ENCODE peak calls at places on chromosome 15, in five cellular contexts. H is GM03348, B is sigmoid colon, S is tibial artery, I is NCI-H2107. M is an unnamed sample.

GRCh38 chr15:30962079-30962478 is 29.3 kb downstream of the MTMR10 start:
- DNase-seq in H (no peak), B (no peak), S (no peak), I (no peak), M (peak)

GRCh38 chr15:71747128-71748083 is 62.9 kb upstream of the NR2E3 start:
- DNase-seq in H (peak), B (no peak), S (no peak), I (no peak), M (no peak)

GRCh38 chr15:80989110-80989517 is 505 bp downstream of the MESD start:
- DNase-seq in H (no peak), B (no peak), S (no peak), I (no peak), M (no peak)

GRCh38 chr15:45105586-45105985 is 8.4 kb downstream of the DUOX2 start:
- DNase-seq in H (no peak), B (peak), S (no peak), I (no peak), M (no peak)

GRCh38 chr15:46080018-46080417 is 445.2 kb downstream of the SQOR start:
- DNase-seq in H (no peak), B (no peak), S (no peak), I (no peak), M (no peak)

GRCh38 chr15:65038428-65038827 is 6.8 kb upstream of the SLC51B start:
- DNase-seq in H (no peak), B (no peak), S (no peak), I (no peak), M (no peak)

GRCh38 chr15:98452238-98452637 is 196.1 kb upstream of the IGF1R start:
- DNase-seq in H (no peak), B (no peak), S (no peak), I (no peak), M (no peak)

GRCh38 chr15:88987590-88987950 is 74.4 kb upstream of the MFGE8 start:
- DNase-seq in H (no peak), B (no peak), S (no peak), I (no peak), M (no peak)

GRCh38 chr15:91043190-91043874 is 20.9 kb upstream of the VPS33B start:
- DNase-seq in H (no peak), B (no peak), S (no peak), I (no peak), M (no peak)

GRCh38 chr15:56758770-56759449 is 25.6 kb upstream of the ZNF280D start:
- DNase-seq in H (peak), B (no peak), S (no peak), I (no peak), M (no peak)

GRCh38 chr15:37981781-37982180 is 47.3 kb downstream of the TMCO5A start:
- DNase-seq in H (peak), B (no peak), S (no peak), I (no peak), M (peak)

GRCh38 chr15:22930782-22931484 is 49.2 kb downstream of the CYFIP1 start:
- DNase-seq in H (no peak), B (no peak), S (peak), I (no peak), M (no peak)

GRCh38 chr15:77144028-77144427 is 73.1 kb upstream of the TSPAN3 start:
- DNase-seq in H (peak), B (no peak), S (no peak), I (no peak), M (no peak)

GRCh38 chr15:58229297-58229768 is 91.2 kb downstream of the AQP9 start:
- DNase-seq in H (peak), B (no peak), S (no peak), I (no peak), M (no peak)

GRCh38 chr15:90955911-90956310 is 1.2 kb downstream of the RCCD1 start:
- DNase-seq in H (no peak), B (no peak), S (no peak), I (no peak), M (no peak)

GRCh38 chr15:75925440-75925839 is 21.8 kb downstream of the FBXO22 start:
- DNase-seq in H (no peak), B (no peak), S (no peak), I (no peak), M (no peak)

GRCh38 chr15:43881944-43882343 is 55.1 kb downstream of the WDR76 start:
- DNase-seq in H (no peak), B (no peak), S (no peak), I (no peak), M (no peak)

GRCh38 chr15:59371458-59372351 is 966 bp downstream of the MYO1E start:
- DNase-seq in H (peak), B (peak), S (peak), I (no peak), M (no peak)

GRCh38 chr15:39969871-39970270 is 36.0 kb downstream of the EIF2AK4 start:
- DNase-seq in H (peak), B (peak), S (peak), I (no peak), M (peak)

M was measured in NCI-H524 treated with DMSO at 0.1 percent for 48 hours.